ENCODE peak calls at places on chromosomes 13 and 19, in seven cellular contexts. W, X, T, J, C, I and M are unnamed samples.

GRCh38 chr19:39430675-39431593 is 4.8 kb downstream of the RPS16 start:
- DNase-seq in W (peak), X (no peak), T (no peak), J (peak), C (no peak), I (peak), M (peak)

GRCh38 chr19:15372470-15372869 is 7.1 kb downstream of the AKAP8 start:
- DNase-seq in W (no peak), X (no peak), T (no peak), J (no peak), C (peak), I (no peak), M (no peak)

GRCh38 chr13:111399776-111400505 is 79.5 kb downstream of the TEX29 start:
- DNase-seq in W (no peak), X (no peak), T (no peak), J (no peak), C (no peak), I (no peak), M (no peak)

GRCh38 chr13:106491463-106491862 is 44.0 kb downstream of the EFNB2 start:
- DNase-seq in W (no peak), X (no peak), T (no peak), J (no peak), C (no peak), I (no peak), M (no peak)

GRCh38 chr13:48333976-48334375 is 30.4 kb downstream of the RB1 start:
- DNase-seq in W (no peak), X (peak), T (no peak), J (peak), C (no peak), I (peak), M (peak)

GRCh38 chr13:77002590-77003190 is 10.8 kb downstream of the CLN5 start:
- DNase-seq in W (peak), X (peak), T (no peak), J (peak), C (no peak), I (peak), M (peak)

GRCh38 chr13:73828811-73829210 is 305.4 kb downstream of the KLF12 start:
- DNase-seq in W (no peak), X (no peak), T (no peak), J (no peak), C (no peak), I (no peak), M (no peak)

GRCh38 chr13:26978081-26978860 is 193.3 kb downstream of the USP12 start:
- DNase-seq in W (no peak), X (no peak), T (no peak), J (no peak), C (no peak), I (peak), M (no peak)

GRCh38 chr19:47445937-47446402 is 25.7 kb downstream of the SLC8A2 start:
- DNase-seq in W (peak), X (no peak), T (no peak), J (peak), C (peak), I (no peak), M (no peak)

GRCh38 chr19:54523403-54523802 is 20.8 kb downstream of the LAIR2 start:
- DNase-seq in W (no peak), X (no peak), T (no peak), J (peak), C (no peak), I (no peak), M (peak)

GRCh38 chr13:20125129-20125782 is 35.6 kb downstream of the GJA3 start:
- DNase-seq in W (no peak), X (peak), T (peak), J (peak), C (no peak), I (peak), M (peak)

GRCh38 chr13:98528663-98529064 is 48.2 kb downstream of the STK24 start:
- DNase-seq in W (peak), X (peak), T (no peak), J (no peak), C (no peak), I (no peak), M (no peak)

GRCh38 chr19:3129112-3129511 is 6.7 kb upstream of the GNA15 start:
- DNase-seq in W (peak), X (peak), T (no peak), J (peak), C (no peak), I (peak), M (peak)

GRCh38 chr19:7497292-7497691 is 8.5 kb upstream of the PEX11G start:
- DNase-seq in W (no peak), X (peak), T (no peak), J (no peak), C (no peak), I (no peak), M (no peak)

GRCh38 chr19:17475541-17476115 is 5.3 kb downstream of the SLC27A1 start:
- DNase-seq in W (peak), X (peak), T (peak), J (peak), C (no peak), I (no peak), M (peak)

GRCh38 chr19:16125738-16126495 is 14.2 kb downstream of the RAB8A start:
- DNase-seq in W (no peak), X (no peak), T (no peak), J (no peak), C (no peak), I (no peak), M (no peak)

GRCh38 chr13:39783051-39783450 is 127.6 kb downstream of the COG6 start:
- DNase-seq in W (no peak), X (no peak), T (no peak), J (peak), C (no peak), I (no peak), M (peak)

GRCh38 chr13:108728370-108728769 is 99.0 kb downstream of the MYO16 start:
- DNase-seq in W (no peak), X (no peak), T (no peak), J (no peak), C (no peak), I (no peak), M (no peak)

GRCh38 chr19:1935484-1936208 is 5.3 kb upstream of the CSNK1G2 start:
- DNase-seq in W (no peak), X (peak), T (peak), J (peak), C (no peak), I (peak), M (peak)

GRCh38 chr19:12789904-12790619 is 1.2 kb upstream of the JUNB start:
- DNase-seq in W (peak), X (peak), T (peak), J (peak), C (peak), I (peak), M (peak)

GRCh38 chr13:66657165-66657895 is 572.8 kb downstream of the PCDH9 start:
- DNase-seq in W (peak), X (peak), T (no peak), J (peak), C (peak), I (peak), M (peak)

GRCh38 chr13:80070024-80070703 is 270.8 kb downstream of the SPRY2 start:
- DNase-seq in W (no peak), X (no peak), T (no peak), J (no peak), C (no peak), I (no peak), M (no peak)

GRCh38 chr19:56167064-56167578 is 8.7 kb upstream of the GALP start:
- DNase-seq in W (no peak), X (peak), T (no peak), J (peak), C (no peak), I (peak), M (peak)

GRCh38 chr19:39163621-39164020 is 33.1 kb upstream of the NCCRP1 start:
- DNase-seq in W (no peak), X (no peak), T (no peak), J (no peak), C (no peak), I (no peak), M (no peak)

GRCh38 chr19:35257113-35257461 is 8.3 kb downstream of the LSR start:
- DNase-seq in W (no peak), X (no peak), T (no peak), J (no peak), C (peak), I (no peak), M (no peak)